ENCODE peak calls at places on chromosomes 3 and 15, in five cellular contexts. P is breast epithelium, J is A549, U is K562, S is right lobe of liver. T is an unnamed sample.

GRCh38 chr3:45676248-45677044 is 12.8 kb upstream of the SACM1L start:
- DNase-seq in P (no peak), J (no peak), U (no peak), S (no peak), T (no peak)

GRCh38 chr15:68511073-68511991 is 67.5 kb upstream of the CORO2B start:
- DNase-seq in P (no peak), J (no peak), U (no peak), S (no peak), T (no peak)

GRCh38 chr3:20572473-20572872 is 386.5 kb upstream of the SGO1 start:
- DNase-seq in P (no peak), J (no peak), U (no peak), S (no peak), T (no peak)

GRCh38 chr15:47293763-47294162 is 423.5 kb upstream of the SEMA6D start:
- DNase-seq in P (no peak), J (no peak), U (no peak), S (peak; percentile 77), T (no peak)

GRCh38 chr3:135803291-135803690 is 162.2 kb upstream of the PPP2R3A start:
- DNase-seq in P (no peak), J (no peak), U (no peak), S (no peak), T (no peak)

GRCh38 chr15:74402337-74402839 is 31.4 kb downstream of the SEMA7A start:
- DNase-seq in P (no peak), J (no peak), U (no peak), S (no peak), T (no peak)

GRCh38 chr3:50473768-50474167 is 29.7 kb downstream of the CACNA2D2 start:
- DNase-seq in P (peak; percentile 56), J (no peak), U (no peak), S (no peak), T (no peak)

GRCh38 chr3:194141415-194142155 is 5.6 kb downstream of the HES1 start:
- DNase-seq in P (peak; percentile 92), J (peak; percentile 66), U (peak; percentile 89), S (peak; percentile 95), T (peak; percentile 95)

GRCh38 chr15:80480909-80481308 is 76.7 kb downstream of the ARNT2 start:
- DNase-seq in P (no peak), J (no peak), U (no peak), S (no peak), T (no peak)

GRCh38 chr15:42153874-42154575 is 2.4 kb downstream of the PLA2G4F start:
- DNase-seq in P (no peak), J (no peak), U (no peak), S (peak; percentile 36), T (peak; percentile 13)

GRCh38 chr15:70269991-70270751 is 172.5 kb upstream of the TLE3 start:
- DNase-seq in P (no peak), J (no peak), U (no peak), S (peak; percentile 60), T (no peak)

GRCh38 chr3:187684880-187685279 is 14.7 kb upstream of the SST start:
- DNase-seq in P (no peak), J (no peak), U (no peak), S (no peak), T (no peak)

DNA sequence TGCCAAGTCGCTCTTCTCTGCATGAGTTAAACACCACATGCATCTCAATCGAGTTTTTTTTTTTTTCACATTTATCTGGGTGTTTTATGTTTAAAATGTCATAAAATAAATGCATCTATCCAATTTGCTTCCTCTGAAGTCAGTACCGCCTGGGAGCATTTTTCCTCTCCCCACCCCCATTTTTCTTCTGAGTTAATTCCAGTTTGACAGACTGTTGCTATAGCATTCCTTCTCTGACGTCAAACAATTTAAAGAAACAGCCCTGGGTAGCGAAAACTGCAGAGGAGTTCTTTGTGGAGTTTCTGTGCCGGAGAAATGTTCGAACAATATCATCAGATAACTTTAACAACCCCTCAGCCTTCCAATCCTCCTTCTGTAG is 885 bp upstream of the GNB4 start:
- DNase-seq in P (no peak), J (no peak), U (peak; percentile 24), S (no peak), T (no peak)
- H3K4me3 ChIP-seq in P (peak overlapping the region; percentile 72), J (no peak overlapping the region), U (no peak overlapping the region), S (peak overlapping the region; percentile 57), T (peak overlapping the region; percentile 77)

GRCh38 chr3:62375655-62376054 is 2.3 kb upstream of the FEZF2 start:
- DNase-seq in P (no peak), J (no peak), U (no peak), S (no peak), T (no peak)
- H3K4me1 ChIP-seq in P (no peaks in the 10 kb centered on the region), J (no peaks in the 10 kb centered on the region), U (no peaks in the 10 kb centered on the region), S (no peaks in the 10 kb centered on the region), T (peaks cover 68% of the 10 kb centered on the region)

GRCh38 chr3:42025388-42026138 is 63.7 kb upstream of the ULK4 start:
- DNase-seq in P (peak; percentile 57), J (peak; percentile 54), U (peak; percentile 94), S (peak; percentile 71), T (peak; percentile 79)
- TF ChIP-seq POLR2A in P (no peak), J (no peak), U (peak; percentile 29), S (no peak), T (no peak)

GRCh38 chr3:57559526-57559925 is 3.5 kb downstream of the PDE12 start:
- DNase-seq in P (no peak), J (no peak), U (no peak), S (no peak), T (no peak)
- H3K4me3 ChIP-seq in P (no peak overlapping the region), J (no peak overlapping the region), U (no peak overlapping the region), S (no peak overlapping the region), T (peak overlapping the region; percentile 76)

GRCh38 chr3:73509812-73510211 is 114.9 kb downstream of the PDZRN3 start:
- DNase-seq in P (no peak), J (no peak), U (no peak), S (no peak), T (no peak)

GRCh38 chr3:73510298-73510697 is 114.4 kb downstream of the PDZRN3 start:
- DNase-seq in P (no peak), J (no peak), U (no peak), S (no peak), T (no peak)

GRCh38 chr3:73512095-73512494 is 112.6 kb downstream of the PDZRN3 start:
- DNase-seq in P (no peak), J (no peak), U (no peak), S (no peak), T (no peak)

GRCh38 chr3:73511555-73511954 is 113.2 kb downstream of the PDZRN3 start:
- DNase-seq in P (no peak), J (no peak), U (no peak), S (no peak), T (no peak)

DNA sequence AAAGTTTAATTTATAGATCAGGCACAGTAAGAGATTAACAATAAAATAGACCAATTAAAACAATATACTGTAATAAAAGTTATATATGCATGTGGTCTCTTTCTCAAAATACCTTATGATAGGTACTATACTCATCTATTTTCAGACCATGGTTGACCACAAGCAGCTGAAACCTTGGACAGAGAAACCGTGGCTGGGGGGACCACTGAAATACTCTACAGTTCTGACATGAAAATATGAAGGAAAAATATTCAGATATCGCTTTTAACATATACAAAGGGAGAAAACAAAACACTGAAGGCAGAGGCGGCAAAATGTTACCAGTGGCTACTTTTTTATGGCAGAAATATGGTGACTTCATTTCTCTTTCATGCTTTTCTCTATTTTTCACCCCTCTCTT is 114.0 kb downstream of the PDZRN3 start:
- DNase-seq in P (no peak), J (no peak), U (no peak), S (no peak), T (no peak)
- H3K4me1 ChIP-seq in P (no peaks in the 10 kb centered on the region), J (peaks cover 3% of the 10 kb centered on the region), U (no peaks in the 10 kb centered on the region), S (peaks cover 7% of the 10 kb centered on the region), T (peaks cover 75% of the 10 kb centered on the region)